ENCODE peak calls at places on chromosomes 1 and 21, in nine cellular contexts. One of them, this sample, is unnamed.

GRCh38 chr1:37071829-37072228 is 37.5 kb upstream of the GRIK3 start:
- DNase-seq in Peyer's patch: no peak
- DNase-seq in cardiac muscle cell: no peak
- DNase-seq in endodermal cell: no peak
- DNase-seq in neural crest cell: no peak
- DNase-seq in adrenal gland: no peak
- DNase-seq in nephron progenitor cell: no peak
- DNase-seq in GM13977: no peak
- DNase-seq in left ventricle myocardium inferior: peak; percentile 22
- DNase-seq in this sample: no peak

GRCh38 chr21:23578027-23578426 is 2029.3 kb downstream of the MRPL39 start:
- DNase-seq in Peyer's patch: no peak
- DNase-seq in cardiac muscle cell: no peak
- DNase-seq in endodermal cell: no peak
- DNase-seq in neural crest cell: no peak
- DNase-seq in adrenal gland: no peak
- DNase-seq in nephron progenitor cell: no peak
- DNase-seq in GM13977: no peak
- DNase-seq in left ventricle myocardium inferior: no peak
- DNase-seq in this sample: no peak

GRCh38 chr1:230857077-230857476 is 11.2 kb downstream of the C1orf198 start:
- DNase-seq in Peyer's patch: no peak
- DNase-seq in cardiac muscle cell: no peak
- DNase-seq in endodermal cell: no peak
- DNase-seq in neural crest cell: peak; percentile 26
- DNase-seq in adrenal gland: no peak
- DNase-seq in nephron progenitor cell: no peak
- DNase-seq in GM13977: no peak
- DNase-seq in left ventricle myocardium inferior: no peak
- DNase-seq in this sample: no peak

GRCh38 chr1:218620956-218621355 is 275.8 kb downstream of the TGFB2 start:
- DNase-seq in Peyer's patch: no peak
- DNase-seq in cardiac muscle cell: no peak
- DNase-seq in endodermal cell: no peak
- DNase-seq in neural crest cell: no peak
- DNase-seq in adrenal gland: no peak
- DNase-seq in nephron progenitor cell: no peak
- DNase-seq in GM13977: no peak
- DNase-seq in left ventricle myocardium inferior: no peak
- DNase-seq in this sample: no peak

GRCh38 chr1:24914226-24915069 is 15.6 kb downstream of the RUNX3 start:
- DNase-seq in Peyer's patch: peak; percentile 76
- DNase-seq in cardiac muscle cell: peak; percentile 48
- DNase-seq in endodermal cell: no peak
- DNase-seq in neural crest cell: no peak
- DNase-seq in adrenal gland: no peak
- DNase-seq in nephron progenitor cell: peak; percentile 62
- DNase-seq in GM13977: no peak
- DNase-seq in left ventricle myocardium inferior: no peak
- DNase-seq in this sample: no peak

GRCh38 chr1:111852216-111852615 is 96.5 kb downstream of the DDX20 start:
- DNase-seq in Peyer's patch: no peak
- DNase-seq in cardiac muscle cell: no peak
- DNase-seq in endodermal cell: no peak
- DNase-seq in neural crest cell: no peak
- DNase-seq in adrenal gland: no peak
- DNase-seq in nephron progenitor cell: no peak
- DNase-seq in GM13977: no peak
- DNase-seq in left ventricle myocardium inferior: no peak
- DNase-seq in this sample: no peak

GRCh38 chr1:156657161-156657970 is 15.4 kb downstream of the BCAN start:
- DNase-seq in Peyer's patch: peak; percentile 86
- DNase-seq in cardiac muscle cell: peak; percentile 71
- DNase-seq in endodermal cell: peak; percentile 93
- DNase-seq in neural crest cell: peak; percentile 71
- DNase-seq in adrenal gland: peak; percentile 90
- DNase-seq in nephron progenitor cell: peak; percentile 88
- DNase-seq in GM13977: peak; percentile 83
- DNase-seq in left ventricle myocardium inferior: peak; percentile 81
- DNase-seq in this sample: peak; percentile 73

GRCh38 chr1:234897754-234898454 is 230.7 kb downstream of the TOMM20 start:
- DNase-seq in Peyer's patch: peak; percentile 24
- DNase-seq in cardiac muscle cell: no peak
- DNase-seq in endodermal cell: no peak
- DNase-seq in neural crest cell: no peak
- DNase-seq in adrenal gland: no peak
- DNase-seq in nephron progenitor cell: no peak
- DNase-seq in GM13977: no peak
- DNase-seq in left ventricle myocardium inferior: no peak
- DNase-seq in this sample: no peak

GRCh38 chr1:229183583-229183982 is 87.3 kb upstream of the RAB4A start:
- DNase-seq in Peyer's patch: no peak
- DNase-seq in cardiac muscle cell: no peak
- DNase-seq in endodermal cell: no peak
- DNase-seq in neural crest cell: no peak
- DNase-seq in adrenal gland: no peak
- DNase-seq in nephron progenitor cell: no peak
- DNase-seq in GM13977: no peak
- DNase-seq in left ventricle myocardium inferior: no peak
- DNase-seq in this sample: no peak

GRCh38 chr1:12173631-12174121 is 6.9 kb downstream of the TNFRSF1B start:
- DNase-seq in Peyer's patch: peak; percentile 58
- DNase-seq in cardiac muscle cell: peak; percentile 30
- DNase-seq in endodermal cell: no peak
- DNase-seq in neural crest cell: no peak
- DNase-seq in adrenal gland: peak; percentile 82
- DNase-seq in nephron progenitor cell: no peak
- DNase-seq in GM13977: peak; percentile 65
- DNase-seq in left ventricle myocardium inferior: peak; percentile 46
- DNase-seq in this sample: no peak

GRCh38 chr21:45741691-45742090 is 98.2 kb downstream of the PCBP3 start:
- DNase-seq in Peyer's patch: no peak
- DNase-seq in cardiac muscle cell: no peak
- DNase-seq in endodermal cell: no peak
- DNase-seq in neural crest cell: no peak
- DNase-seq in adrenal gland: no peak
- DNase-seq in nephron progenitor cell: no peak
- DNase-seq in GM13977: no peak
- DNase-seq in left ventricle myocardium inferior: no peak
- DNase-seq in this sample: no peak

GRCh38 chr1:98792123-98792522 is 130.6 kb downstream of the SNX7 start:
- DNase-seq in Peyer's patch: no peak
- DNase-seq in cardiac muscle cell: peak; percentile 2
- DNase-seq in endodermal cell: peak; percentile 50
- DNase-seq in neural crest cell: no peak
- DNase-seq in adrenal gland: no peak
- DNase-seq in nephron progenitor cell: no peak
- DNase-seq in GM13977: no peak
- DNase-seq in left ventricle myocardium inferior: no peak
- DNase-seq in this sample: no peak

GRCh38 chr1:204777591-204777990 is 92.1 kb upstream of the LRRN2 start:
- DNase-seq in Peyer's patch: no peak
- DNase-seq in cardiac muscle cell: no peak
- DNase-seq in endodermal cell: no peak
- DNase-seq in neural crest cell: no peak
- DNase-seq in adrenal gland: no peak
- DNase-seq in nephron progenitor cell: no peak
- DNase-seq in GM13977: no peak
- DNase-seq in left ventricle myocardium inferior: no peak
- DNase-seq in this sample: no peak

GRCh38 chr1:174021611-174022079 is 512 bp downstream of the RC3H1 start:
- DNase-seq in Peyer's patch: peak; percentile 72
- DNase-seq in cardiac muscle cell: peak; percentile 64
- DNase-seq in endodermal cell: peak; percentile 86
- DNase-seq in neural crest cell: no peak
- DNase-seq in adrenal gland: peak; percentile 65
- DNase-seq in nephron progenitor cell: no peak
- DNase-seq in GM13977: peak; percentile 32
- DNase-seq in left ventricle myocardium inferior: peak; percentile 47
- DNase-seq in this sample: peak; percentile 47

GRCh38 chr21:33857846-33858671 is 57.5 kb downstream of the ATP5PO start:
- DNase-seq in Peyer's patch: no peak
- DNase-seq in cardiac muscle cell: no peak
- DNase-seq in endodermal cell: peak; percentile 83
- DNase-seq in neural crest cell: no peak
- DNase-seq in adrenal gland: no peak
- DNase-seq in nephron progenitor cell: no peak
- DNase-seq in GM13977: no peak
- DNase-seq in left ventricle myocardium inferior: no peak
- DNase-seq in this sample: no peak

GRCh38 chr1:18923721-18924610 is 21.6 kb upstream of the ALDH4A1 start:
- DNase-seq in Peyer's patch: no peak
- DNase-seq in cardiac muscle cell: peak; percentile 44
- DNase-seq in endodermal cell: no peak
- DNase-seq in neural crest cell: no peak
- DNase-seq in adrenal gland: no peak
- DNase-seq in nephron progenitor cell: no peak
- DNase-seq in GM13977: no peak
- DNase-seq in left ventricle myocardium inferior: peak; percentile 45
- DNase-seq in this sample: no peak

GRCh38 chr1:58649555-58649954 is 50.3 kb downstream of the MYSM1 start:
- DNase-seq in Peyer's patch: no peak
- DNase-seq in cardiac muscle cell: peak; percentile 9
- DNase-seq in endodermal cell: no peak
- DNase-seq in neural crest cell: no peak
- DNase-seq in adrenal gland: no peak
- DNase-seq in nephron progenitor cell: no peak
- DNase-seq in GM13977: no peak
- DNase-seq in left ventricle myocardium inferior: no peak
- DNase-seq in this sample: no peak

GRCh38 chr1:190138711-190139110 is 339.0 kb downstream of the BRINP3 start:
- DNase-seq in Peyer's patch: no peak
- DNase-seq in cardiac muscle cell: no peak
- DNase-seq in endodermal cell: no peak
- DNase-seq in neural crest cell: no peak
- DNase-seq in adrenal gland: no peak
- DNase-seq in nephron progenitor cell: no peak
- DNase-seq in GM13977: no peak
- DNase-seq in left ventricle myocardium inferior: no peak
- DNase-seq in this sample: no peak
- TF ChIP-seq CTCF in Peyer's patch: no peak
- TF ChIP-seq CTCF in cardiac muscle cell: no peak
- TF ChIP-seq CTCF in endodermal cell: no peak
- TF ChIP-seq CTCF in neural crest cell: no peak
- TF ChIP-seq CTCF in adrenal gland: no peak
- TF ChIP-seq CTCF in nephron progenitor cell: no peak
- TF ChIP-seq CTCF in GM13977: no peak
- TF ChIP-seq CTCF in left ventricle myocardium inferior: no peak
- TF ChIP-seq CTCF in this sample: no peak

GRCh38 chr1:35222322-35223108 is 29.6 kb upstream of the SFPQ start:
- DNase-seq in Peyer's patch: no peak
- DNase-seq in cardiac muscle cell: peak; percentile 92
- DNase-seq in endodermal cell: no peak
- DNase-seq in neural crest cell: no peak
- DNase-seq in adrenal gland: no peak
- DNase-seq in nephron progenitor cell: no peak
- DNase-seq in GM13977: no peak
- DNase-seq in left ventricle myocardium inferior: no peak
- DNase-seq in this sample: no peak

GRCh38 chr1:35226546-35226945 is 33.6 kb upstream of the SFPQ start:
- DNase-seq in Peyer's patch: no peak
- DNase-seq in cardiac muscle cell: no peak
- DNase-seq in endodermal cell: no peak
- DNase-seq in neural crest cell: no peak
- DNase-seq in adrenal gland: no peak
- DNase-seq in nephron progenitor cell: no peak
- DNase-seq in GM13977: no peak
- DNase-seq in left ventricle myocardium inferior: no peak
- DNase-seq in this sample: no peak

GRCh38 chr1:35220976-35221375 is 28.0 kb upstream of the SFPQ start:
- DNase-seq in Peyer's patch: no peak
- DNase-seq in cardiac muscle cell: peak; percentile 32
- DNase-seq in endodermal cell: peak; percentile 74
- DNase-seq in neural crest cell: peak; percentile 14
- DNase-seq in adrenal gland: no peak
- DNase-seq in nephron progenitor cell: no peak
- DNase-seq in GM13977: peak; percentile 58
- DNase-seq in left ventricle myocardium inferior: no peak
- DNase-seq in this sample: no peak

DNA sequence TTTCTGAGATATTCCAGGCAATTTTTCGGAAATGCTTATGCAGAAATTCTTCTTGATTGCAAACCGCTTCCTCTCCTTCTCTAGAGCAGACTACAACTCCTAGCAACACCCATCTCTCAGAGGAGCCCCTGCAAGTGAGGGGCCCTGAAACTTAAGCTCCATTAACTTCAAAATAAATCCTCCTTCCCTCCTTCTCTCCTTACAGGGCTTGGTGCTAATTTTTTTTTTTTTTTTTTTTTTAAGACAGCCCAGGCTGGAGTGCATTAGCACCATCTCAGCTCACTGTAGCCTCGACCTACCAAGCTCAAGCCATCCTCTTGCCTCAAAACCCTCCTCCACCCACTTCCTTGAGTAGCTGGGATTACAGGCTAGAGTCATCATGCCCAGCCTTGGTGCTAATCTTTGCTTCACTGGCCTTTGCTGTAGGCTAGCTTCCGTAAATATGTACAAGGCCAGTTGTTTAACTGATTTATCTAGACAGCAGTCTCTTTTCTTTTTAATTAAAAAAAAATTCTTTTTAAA is 30.2 kb upstream of the SFPQ start:
- DNase-seq in Peyer's patch: no peak
- DNase-seq in cardiac muscle cell: peak; percentile 50
- DNase-seq in endodermal cell: no peak
- DNase-seq in neural crest cell: no peak
- DNase-seq in adrenal gland: no peak
- DNase-seq in nephron progenitor cell: no peak
- DNase-seq in GM13977: no peak
- DNase-seq in left ventricle myocardium inferior: no peak
- DNase-seq in this sample: no peak
- TF ChIP-seq CTCF in Peyer's patch: no peak
- TF ChIP-seq CTCF in cardiac muscle cell: no peak
- TF ChIP-seq CTCF in endodermal cell: no peak
- TF ChIP-seq CTCF in neural crest cell: no peak
- TF ChIP-seq CTCF in adrenal gland: no peak
- TF ChIP-seq CTCF in nephron progenitor cell: no peak
- TF ChIP-seq CTCF in GM13977: no peak
- TF ChIP-seq CTCF in left ventricle myocardium inferior: no peak
- TF ChIP-seq CTCF in this sample: no peak

GRCh38 chr1:110209715-110210603 is at the start of gene KCNC4:
- DNase-seq in Peyer's patch: peak; percentile 91
- DNase-seq in cardiac muscle cell: peak; percentile 88
- DNase-seq in endodermal cell: peak; percentile 95
- DNase-seq in neural crest cell: peak; percentile 77
- DNase-seq in adrenal gland: peak; percentile 95
- DNase-seq in nephron progenitor cell: peak; percentile 91
- DNase-seq in GM13977: peak; percentile 96
- DNase-seq in left ventricle myocardium inferior: peak; percentile 92
- DNase-seq in this sample: peak; percentile 43
- TF ChIP-seq CTCF in Peyer's patch: peak; percentile 9
- TF ChIP-seq CTCF in cardiac muscle cell: no peak
- TF ChIP-seq CTCF in endodermal cell: no peak
- TF ChIP-seq CTCF in neural crest cell: peak; percentile 9
- TF ChIP-seq CTCF in adrenal gland: no peak
- TF ChIP-seq CTCF in nephron progenitor cell: no peak
- TF ChIP-seq CTCF in GM13977: no peak
- TF ChIP-seq CTCF in left ventricle myocardium inferior: peak; percentile 19
- TF ChIP-seq CTCF in this sample: no peak

DNA sequence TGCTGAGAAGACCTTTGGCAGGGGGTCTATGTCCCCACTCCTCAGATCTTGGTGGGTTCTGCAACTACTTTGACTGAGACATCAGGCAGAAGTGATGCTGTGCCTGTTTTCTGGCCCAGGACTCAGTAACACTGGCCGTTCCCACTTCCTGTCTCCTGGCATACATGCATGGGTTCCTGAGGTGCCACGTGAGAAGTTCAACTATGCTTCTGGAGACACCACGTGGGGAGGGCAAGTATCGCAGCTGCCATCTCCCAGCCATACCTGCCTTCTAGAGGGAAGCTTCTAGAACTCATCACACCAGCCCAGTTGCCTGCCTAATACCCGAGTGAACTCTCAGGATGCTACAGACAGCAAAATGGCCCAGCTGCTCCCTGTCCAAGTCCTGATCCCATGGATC is 65.8 kb downstream of the TRABD2B start:
- DNase-seq in Peyer's patch: peak; percentile 66
- DNase-seq in cardiac muscle cell: no peak
- DNase-seq in endodermal cell: peak; percentile 72
- DNase-seq in neural crest cell: no peak
- DNase-seq in adrenal gland: no peak
- DNase-seq in nephron progenitor cell: no peak
- DNase-seq in GM13977: peak; percentile 23
- DNase-seq in left ventricle myocardium inferior: no peak
- DNase-seq in this sample: no peak
- TF ChIP-seq CTCF in Peyer's patch: peak; percentile 70
- TF ChIP-seq CTCF in cardiac muscle cell: no peak
- TF ChIP-seq CTCF in endodermal cell: peak; percentile 55
- TF ChIP-seq CTCF in neural crest cell: no peak
- TF ChIP-seq CTCF in adrenal gland: no peak
- TF ChIP-seq CTCF in nephron progenitor cell: no peak
- TF ChIP-seq CTCF in GM13977: no peak
- TF ChIP-seq CTCF in left ventricle myocardium inferior: peak; percentile 17
- TF ChIP-seq CTCF in this sample: peak; percentile 18